ENCODE peak calls at places on chromosomes 2 and 18, in eight cellular contexts. X is suprapubic skin, A is ovary, S is esophagus squamous epithelium, U is H1, W is IMR-90, Q is transverse colon, B is thyroid gland. T is an unnamed sample.

GRCh38 chr2:231037202-231037730 is at the start of gene C2orf72:
- DNase-seq in U (no peak), Q (no peak), S (no peak), B (no peak), A (no peak), W (no peak), X (no peak), T (no peak)

GRCh38 chr2:133411857-133412256 is 156.4 kb downstream of the NCKAP5 start:
- DNase-seq in U (peak), X (no peak), Q (no peak), B (no peak), S (no peak), A (no peak), W (no peak), T (no peak)

GRCh38 chr2:186497928-186498327 is 11.9 kb downstream of the ZC3H15 start:
- DNase-seq in U (no peak), W (no peak), Q (no peak), A (no peak), S (no peak), B (no peak), X (no peak), T (no peak)

GRCh38 chr2:7510353-7510752 is 593.1 kb downstream of the RNF144A start:
- DNase-seq in S (no peak), U (no peak), Q (no peak), A (no peak), W (no peak), X (no peak), B (no peak), T (no peak)

GRCh38 chr2:20603791-20604190 is 47.1 kb downstream of the HS1BP3 start:
- DNase-seq in Q (peak), S (no peak), B (peak), W (no peak), X (no peak), A (no peak), U (no peak), T (peak)

GRCh38 chr2:148999451-148999891 is 39.0 kb upstream of the LYPD6B start:
- DNase-seq in Q (peak), A (no peak), B (no peak), U (no peak), X (no peak), S (no peak), W (no peak), T (no peak)

GRCh38 chr2:152094014-152094413 is 4.8 kb downstream of the CACNB4 start:
- DNase-seq in Q (no peak), U (no peak), W (no peak), S (no peak), X (no peak), B (no peak), A (no peak), T (no peak)

GRCh38 chr2:101026253-101026701 is 24.2 kb downstream of the RPL31 start:
- DNase-seq in W (no peak), U (no peak), A (no peak), Q (no peak), X (no peak), S (no peak), B (no peak), T (no peak)

GRCh38 chr18:63472380-63472779 is 4.4 kb upstream of the SERPINB5 start:
- DNase-seq in Q (peak), W (no peak), A (no peak), U (no peak), X (no peak), B (no peak), S (no peak), T (no peak)

GRCh38 chr18:23958036-23958435 is 56.5 kb upstream of the TTC39C start:
- DNase-seq in S (no peak), X (peak), B (peak), U (no peak), A (peak), Q (peak), W (no peak), T (peak)

GRCh38 chr2:43417296-43417695 is 178.5 kb downstream of the THADA start:
- DNase-seq in A (no peak), W (no peak), B (no peak), S (no peak), X (no peak), Q (no peak), U (no peak), T (no peak)

GRCh38 chr2:43420310-43420903 is 175.4 kb downstream of the THADA start:
- DNase-seq in A (no peak), W (no peak), S (no peak), U (no peak), B (no peak), X (no peak), Q (no peak), T (no peak)

GRCh38 chr2:43419886-43420285 is 176.0 kb downstream of the THADA start:
- DNase-seq in B (no peak), X (no peak), W (no peak), U (no peak), Q (no peak), A (no peak), S (no peak), T (no peak)

GRCh38 chr2:43421194-43421593 is 174.6 kb downstream of the THADA start:
- DNase-seq in W (no peak), Q (no peak), S (no peak), U (no peak), X (no peak), A (no peak), B (peak), T (no peak)

GRCh38 chr2:43418673-43419072 is 177.2 kb downstream of the THADA start:
- DNase-seq in U (no peak), B (no peak), Q (no peak), X (no peak), S (no peak), W (no peak), A (no peak), T (no peak)
- TF ChIP-seq POLR2A in U (no peak), B (no peak), Q (no peak), X (no peak), S (no peak), W (no peak), A (no peak), T (no peak)

DNA sequence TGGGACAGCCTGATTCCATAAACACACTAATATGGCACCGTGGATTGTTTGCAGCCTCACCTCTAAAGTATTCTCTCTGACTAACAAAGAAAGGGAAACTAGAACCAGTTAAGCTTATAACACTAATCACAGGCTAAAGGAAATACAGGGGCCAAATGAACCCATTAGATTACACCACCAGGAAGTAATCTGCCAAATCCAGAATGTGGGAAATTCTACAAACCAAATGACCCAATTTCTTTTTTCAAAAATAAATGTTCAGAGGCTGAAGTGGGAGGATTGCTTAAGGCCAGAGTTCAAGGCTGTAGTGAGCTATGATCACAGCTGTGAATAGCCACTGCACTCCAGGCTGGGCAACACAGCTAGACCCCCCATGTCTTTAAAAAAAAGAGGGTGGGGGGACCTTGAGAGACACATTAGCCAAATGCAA is 1.5 kb upstream of the MPPE1 start:
- DNase-seq in U (no peak), S (no peak), X (no peak), W (peak), B (no peak), Q (no peak), A (peak), T (no peak)
- TF ChIP-seq POLR2A in U (no peak), S (peak), X (no peak), W (no peak), B (no peak), Q (peak), A (no peak), T (peak)

GRCh38 chr18:12033643-12034025 is 52.3 kb downstream of the IMPA2 start:
- DNase-seq in S (no peak), X (no peak), W (no peak), B (no peak), Q (no peak), A (no peak), U (no peak), T (no peak)

GRCh38 chr18:12031836-12032235 is 50.5 kb downstream of the IMPA2 start:
- DNase-seq in S (no peak), A (peak), X (no peak), W (peak), U (no peak), B (peak), Q (peak), T (no peak)

GRCh38 chr18:12034241-12035100 is 53.2 kb downstream of the IMPA2 start:
- DNase-seq in B (no peak), W (no peak), S (no peak), A (peak), Q (no peak), X (no peak), U (no peak), T (no peak)

GRCh38 chr18:12031181-12031580 is 49.9 kb downstream of the IMPA2 start:
- DNase-seq in S (no peak), A (no peak), Q (no peak), W (no peak), U (no peak), B (no peak), X (no peak), T (no peak)

GRCh38 chr18:12032786-12033642 is 51.7 kb downstream of the IMPA2 start:
- DNase-seq in S (no peak), B (no peak), X (no peak), A (peak), U (no peak), W (peak), Q (no peak), T (no peak)
- TF ChIP-seq POLR2A in S (no peak), B (no peak), X (peak), A (no peak), U (no peak), W (no peak), Q (no peak), T (no peak)

DNA sequence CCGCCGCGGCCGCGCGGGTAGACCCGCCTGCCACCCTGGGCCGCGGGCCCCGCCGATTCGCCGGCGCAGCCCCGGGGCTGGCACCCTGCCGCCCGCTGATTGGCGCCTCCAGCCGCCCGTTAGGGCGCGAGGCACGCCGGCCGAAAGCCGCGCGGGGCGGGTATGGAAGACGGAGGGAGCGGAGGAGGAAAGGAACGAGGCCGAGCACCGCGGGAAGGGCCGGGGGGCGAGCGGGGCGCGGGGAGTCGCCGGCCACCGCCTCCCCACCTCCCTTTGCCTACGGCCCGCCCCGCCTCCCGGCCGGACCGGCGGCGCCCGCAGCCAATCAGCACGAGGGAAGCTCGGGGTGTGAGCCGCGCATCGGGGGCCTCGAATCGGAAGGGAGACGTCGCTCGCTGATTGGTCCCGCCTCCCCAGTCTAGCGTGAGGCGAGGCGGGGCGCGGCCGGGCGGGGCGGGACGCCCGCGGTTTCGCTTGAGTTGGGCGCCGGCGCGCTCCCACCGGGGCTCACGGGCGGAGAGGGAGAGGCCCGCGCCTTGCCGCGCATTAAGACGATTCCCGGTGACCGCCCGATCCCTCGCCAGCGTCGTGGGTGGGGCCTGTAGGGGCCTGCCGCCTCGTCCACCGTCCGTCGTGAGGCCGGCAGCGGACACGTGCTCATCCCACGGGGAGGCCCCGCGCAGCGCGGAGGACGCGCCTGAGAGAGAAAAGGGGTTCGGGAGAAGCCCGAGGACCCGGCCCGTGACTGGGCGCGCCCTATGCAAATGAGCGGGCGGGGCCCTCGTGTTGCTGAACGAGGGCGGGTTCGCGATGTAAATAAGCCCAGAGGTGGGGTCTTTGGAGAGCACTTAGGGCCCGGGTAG is 616 bp upstream of the SMAD2 start:
- DNase-seq in Q (peak), W (peak), U (peak), A (peak), S (peak), B (peak), X (peak), T (peak)
- TF ChIP-seq POLR2A in Q (peak), W (peak), U (peak), A (peak), S (peak), B (peak), X (peak), T (peak)

GRCh38 chr2:208265807-208266640 is at the start of gene PIKFYVE:
- DNase-seq in U (peak), B (peak), Q (peak), S (peak), W (peak), X (peak), A (peak), T (peak)
- TF ChIP-seq POLR2A in U (peak), B (peak), Q (peak), S (peak), W (peak), X (peak), A (peak), T (peak)

GRCh38 chr2:216879727-216880508 is 20.1 kb upstream of the TNP1 start:
- DNase-seq in A (no peak), Q (no peak), B (no peak), X (no peak), W (no peak), U (no peak), S (no peak), T (no peak)

GRCh38 chr2:216881411-216881810 is 21.5 kb upstream of the TNP1 start:
- DNase-seq in S (no peak), Q (no peak), X (no peak), W (no peak), B (no peak), A (no peak), U (no peak), T (no peak)

GRCh38 chr2:216878072-216878471 is 18.2 kb upstream of the TNP1 start:
- DNase-seq in U (no peak), X (no peak), S (no peak), Q (no peak), W (no peak), A (no peak), B (no peak), T (no peak)

GRCh38 chr2:216882876-216883275 is 23.0 kb upstream of the TNP1 start:
- DNase-seq in X (no peak), Q (no peak), U (no peak), A (no peak), B (no peak), S (no peak), W (no peak), T (no peak)

GRCh38 chr2:216880509-216881184 is 20.8 kb upstream of the TNP1 start:
- DNase-seq in U (no peak), X (no peak), A (no peak), B (no peak), Q (peak), S (no peak), W (peak), T (no peak)
- TF ChIP-seq POLR2A in U (no peak), X (no peak), A (no peak), B (no peak), Q (no peak), S (no peak), W (no peak), T (no peak)